ENCODE peak calls at places on chromosomes 7 and 10, in seven cellular contexts. P is lower lobe of right lung, I is BJ, A is GM12891, K is GM23248, G is KG1, L is GM12865. X is an unnamed sample.

GRCh38 chr7:20661884-20662283 is 46.4 kb downstream of the ABCB5 start:
- DNase-seq in P (no peak), I (no peak), A (no peak), K (no peak), G (no peak), L (peak; percentile 56), X (no peak)

GRCh38 chr10:46520941-46521340 is 35.5 kb downstream of the GPRIN2 start:
- DNase-seq in P (peak; percentile 50), I (no peak), A (no peak), K (peak; percentile 56), G (no peak), L (no peak), X (peak; percentile 78)

GRCh38 chr10:22997102-22997501 is 69.2 kb downstream of the ARMC3 start:
- DNase-seq in P (no peak), I (no peak), A (no peak), K (peak; percentile 43), G (no peak), L (peak; percentile 18), X (peak; percentile 16)

GRCh38 chr10:59733321-59733720 is 19.9 kb downstream of the MRLN start:
- DNase-seq in P (no peak), I (no peak), A (no peak), K (no peak), G (no peak), L (no peak), X (no peak)

GRCh38 chr7:138429577-138430250 is 30.3 kb upstream of the TRIM24 start:
- DNase-seq in P (no peak), I (no peak), A (no peak), K (no peak), G (no peak), L (no peak), X (peak; percentile 6)

GRCh38 chr7:39540320-39540719 is 25.9 kb upstream of the YAE1 start:
- DNase-seq in P (no peak), I (no peak), A (no peak), K (no peak), G (no peak), L (no peak), X (no peak)

GRCh38 chr10:76428541-76429330 is 997.3 kb downstream of the LRMDA start:
- DNase-seq in P (no peak), I (peak; percentile 50), A (no peak), K (peak; percentile 83), G (no peak), L (no peak), X (peak; percentile 54)

GRCh38 chr10:36185096-36185495 is 543.0 kb upstream of the FZD8 start:
- DNase-seq in P (no peak), I (no peak), A (no peak), K (no peak), G (no peak), L (no peak), X (no peak)

GRCh38 chr10:123754105-123754504 is 88.0 kb downstream of the GPR26 start:
- DNase-seq in P (no peak), I (no peak), A (no peak), K (no peak), G (no peak), L (no peak), X (no peak)

GRCh38 chr7:106484562-106484961 is 176.4 kb downstream of the CCDC71L start:
- DNase-seq in P (no peak), I (no peak), A (no peak), K (peak; percentile 58), G (no peak), L (no peak), X (no peak)

GRCh38 chr7:46764100-46764941 is 817.6 kb downstream of the TNS3 start:
- DNase-seq in P (no peak), I (peak; percentile 67), A (no peak), K (peak; percentile 98), G (no peak), L (peak; percentile 69), X (peak; percentile 96)

GRCh38 chr10:68720793-68721672 is at the start of gene CCAR1:
- DNase-seq in P (peak; percentile 99), I (peak; percentile 95), A (peak; percentile 92), K (peak; percentile 99), G (peak; percentile 94), L (peak; percentile 99), X (peak; percentile 99)

GRCh38 chr7:55438765-55439525 is 73.8 kb downstream of the LANCL2 start:
- DNase-seq in P (no peak), I (no peak), A (no peak), K (peak; percentile 35), G (no peak), L (no peak), X (peak; percentile 22)

GRCh38 chr10:133044502-133044901 is 43.2 kb upstream of the ADGRA1 start:
- DNase-seq in P (no peak), I (no peak), A (no peak), K (peak; percentile 20), G (no peak), L (no peak), X (no peak)

GRCh38 chr7:34622182-34622581 is 35.8 kb upstream of the NPSR1 start:
- DNase-seq in P (no peak), I (no peak), A (no peak), K (no peak), G (no peak), L (no peak), X (no peak)

GRCh38 chr10:58576736-58577366 is 64.2 kb downstream of the BICC1 start:
- DNase-seq in P (no peak), I (peak; percentile 29), A (no peak), K (no peak), G (no peak), L (no peak), X (no peak)

GRCh38 chr10:15262036-15262713 is 93.7 kb upstream of the NMT2 start:
- DNase-seq in P (no peak), I (no peak), A (no peak), K (peak; percentile 43), G (no peak), L (peak; percentile 52), X (no peak)

GRCh38 chr7:23680417-23681405 is 712 bp downstream of the FAM221A start:
- DNase-seq in P (peak; percentile 83), I (no peak), A (peak; percentile 21), K (peak; percentile 73), G (no peak), L (peak; percentile 81), X (peak; percentile 20)

GRCh38 chr7:35551682-35552081 is 143.3 kb downstream of the HERPUD2 start:
- DNase-seq in P (no peak), I (no peak), A (no peak), K (no peak), G (no peak), L (no peak), X (no peak)

GRCh38 chr10:115710136-115710535 is 562.9 kb downstream of the GFRA1 start:
- DNase-seq in P (no peak), I (no peak), A (no peak), K (peak; percentile 2), G (no peak), L (no peak), X (no peak)

GRCh38 chr7:33108591-33108930 is 643 bp downstream of the RP9 start:
- DNase-seq in P (no peak), I (no peak), A (no peak), K (no peak), G (peak; percentile 24), L (peak; percentile 19), X (peak; percentile 25)

GRCh38 chr7:134891262-134892001 is 94.9 kb upstream of the AGBL3 start:
- DNase-seq in P (peak; percentile 53), I (peak; percentile 35), A (no peak), K (peak; percentile 93), G (no peak), L (no peak), X (peak; percentile 98)

GRCh38 chr10:77716943-77717735 is 79.5 kb upstream of the KCNMA1 start:
- DNase-seq in P (no peak), I (no peak), A (no peak), K (peak; percentile 30), G (no peak), L (no peak), X (no peak)

GRCh38 chr10:4825868-4826787 is at the start of gene AKR1E2:
- DNase-seq in P (peak; percentile 95), I (peak; percentile 71), A (no peak), K (peak; percentile 98), G (peak; percentile 27), L (no peak), X (peak; percentile 81)

GRCh38 chr10:46247808-46248569 is 38.8 kb upstream of the ANTXRL start:
- DNase-seq in P (no peak), I (no peak), A (no peak), K (no peak), G (no peak), L (no peak), X (no peak)

GRCh38 chr10:944034-944831 is 12.7 kb upstream of the LARP4B start:
- DNase-seq in P (peak; percentile 90), I (peak; percentile 33), A (no peak), K (peak; percentile 91), G (peak; percentile 34), L (peak; percentile 45), X (peak; percentile 59)

GRCh38 chr7:155521743-155522398 is 24.5 kb downstream of the CNPY1 start:
- DNase-seq in P (no peak), I (no peak), A (no peak), K (no peak), G (no peak), L (no peak), X (no peak)

GRCh38 chr7:15581352-15581951 is 19.6 kb upstream of the AGMO start:
- DNase-seq in P (no peak), I (no peak), A (no peak), K (no peak), G (no peak), L (no peak), X (no peak)

GRCh38 chr10:11798862-11799735 is 24.1 kb upstream of the PROSER2 start:
- DNase-seq in P (no peak), I (no peak), A (no peak), K (no peak), G (no peak), L (no peak), X (no peak)

GRCh38 chr7:27802977-27803376 is 63.0 kb downstream of the TAX1BP1 start:
- DNase-seq in P (no peak), I (no peak), A (no peak), K (peak; percentile 66), G (no peak), L (no peak), X (no peak)

X was measured in mammary epithelial cell.